ENCODE peak calls at places on chromosomes 5 and 9, in seven cellular contexts. S is HCT116, T is H1, P is K562, E is A549, D is IMR-90, M is HepG2. I is an unnamed sample.
A peak's percentile ranks its signal among the peaks of the same experiment; 100 is the strongest.

GRCh38 chr9:127761491-127761904 is 17.0 kb downstream of the SH2D3C start:
- DNase-seq in E (no peak), M (no peak), T (no peak), D (no peak), S (no peak), P (no peak), I (no peak)

GRCh38 chr5:39217365-39218281 is 1.7 kb downstream of the FYB1 start:
- DNase-seq in P (peak; percentile 87), D (peak; percentile 80), S (peak; percentile 71), E (peak; percentile 76), T (peak; percentile 83), M (peak; percentile 70), I (peak; percentile 36)

GRCh38 chr9:124390812-124391658 is 24.2 kb downstream of the PSMB7 start:
- DNase-seq in D (peak; percentile 67), S (no peak), M (peak; percentile 70), P (peak; percentile 56), T (no peak), E (peak; percentile 71), I (no peak)

GRCh38 chr5:1663186-1663585 is 136.5 kb downstream of the MRPL36 start:
- DNase-seq in M (no peak), T (no peak), P (no peak), E (no peak), S (no peak), D (no peak), I (no peak)

GRCh38 chr5:130541617-130542221 is 623.3 kb downstream of the HINT1 start:
- DNase-seq in T (no peak), P (no peak), D (no peak), S (no peak), M (no peak), E (no peak), I (peak; percentile 9)

GRCh38 chr5:34923694-34924461 is 5.5 kb upstream of the DNAJC21 start:
- DNase-seq in M (no peak), P (peak; percentile 93), T (no peak), E (peak; percentile 72), D (peak; percentile 94), S (peak; percentile 74), I (no peak)

GRCh38 chr5:74261906-74262305 is 378.6 kb downstream of the ENC1 start:
- DNase-seq in P (no peak), M (no peak), D (peak; percentile 20), E (no peak), S (no peak), T (no peak), I (no peak)

GRCh38 chr9:16413509-16414016 is 456.9 kb downstream of the BNC2 start:
- DNase-seq in S (no peak), E (peak; percentile 57), T (no peak), P (no peak), M (peak; percentile 95), D (peak; percentile 98), I (no peak)

GRCh38 chr9:132008184-132008781 is 71.4 kb downstream of the MED27 start:
- DNase-seq in P (no peak), S (peak; percentile 15), M (no peak), D (peak; percentile 70), E (peak; percentile 72), T (no peak), I (no peak)

GRCh38 chr5:88188458-88189132 is 80.0 kb downstream of the TMEM161B start:
- DNase-seq in D (no peak), M (no peak), P (peak; percentile 47), T (no peak), S (peak; percentile 19), E (no peak), I (no peak)

DNA sequence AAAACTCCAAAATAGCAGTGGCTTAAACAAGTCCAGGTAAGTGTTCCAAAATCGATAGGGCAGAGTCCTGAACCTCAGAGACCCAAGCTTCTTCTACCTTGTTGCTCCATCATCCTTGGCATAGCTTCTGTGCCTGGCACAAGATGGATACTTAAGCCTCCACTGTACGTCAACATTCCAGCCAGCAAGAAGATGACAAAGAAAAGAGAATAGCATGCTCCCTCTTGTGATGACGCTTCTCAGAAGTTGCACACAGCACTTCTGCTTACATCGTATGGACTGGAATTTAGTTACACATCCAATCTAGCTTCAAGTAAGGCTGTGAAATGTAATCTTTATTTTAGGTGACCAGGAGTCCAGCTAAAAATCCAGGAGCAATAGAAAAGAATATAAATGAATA is 227.4 kb downstream of the ESM1 start:
- DNase-seq in P (no peak), E (no peak), M (no peak), S (no peak), T (no peak), D (peak; percentile 95), I (no peak)
- TF ChIP-seq CEBPB in P (no peak), E (no peak), M (no peak), S (no peak), T (no peak), D (peak; percentile 85), I (no peak)

DNA sequence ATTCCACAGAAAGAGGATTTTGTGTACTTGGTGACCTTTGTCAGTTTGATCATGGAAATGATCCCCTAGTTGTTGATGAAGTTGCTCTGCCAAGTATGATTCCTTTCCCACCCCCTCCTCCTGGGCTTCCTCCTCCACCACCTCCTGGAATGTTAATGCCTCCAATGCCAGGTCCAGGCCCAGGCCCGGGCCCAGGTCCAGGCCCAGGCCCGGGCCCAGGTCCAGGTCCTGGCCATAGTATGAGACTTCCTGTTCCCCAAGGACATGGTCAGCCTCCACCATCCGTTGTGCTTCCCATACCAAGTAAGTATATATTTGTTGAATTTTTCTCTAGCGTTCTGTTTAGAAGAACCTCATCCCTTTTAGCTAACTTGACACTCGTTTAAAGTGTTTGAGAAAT is 30.0 kb downstream of the RBM27 start:
- DNase-seq in E (no peak), D (no peak), M (no peak), P (no peak), T (no peak), S (no peak), I (no peak)
- TF ChIP-seq CEBPB in E (no peak), D (no peak), M (no peak), P (no peak), T (no peak), S (no peak), I (no peak)

DNA sequence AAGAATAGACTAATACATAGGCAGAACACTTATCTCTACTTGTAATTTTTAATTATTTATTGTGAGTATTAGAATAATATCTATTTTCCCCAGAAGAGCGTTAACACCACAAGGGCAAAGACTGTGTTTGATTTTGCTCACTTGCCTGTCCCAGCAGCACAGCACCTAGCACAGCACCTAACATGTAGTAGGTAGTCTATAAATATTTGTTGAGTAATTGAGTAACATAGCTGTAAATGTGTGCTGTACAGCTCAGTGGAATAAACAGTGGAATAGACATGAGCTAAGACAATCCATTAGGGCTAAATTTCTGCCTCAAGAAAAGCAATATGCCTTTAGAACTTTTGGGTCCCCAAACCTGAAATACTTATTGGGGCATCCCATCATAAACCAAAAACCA is 49.3 kb upstream of the VCAN start:
- DNase-seq in M (no peak), T (no peak), P (no peak), S (no peak), D (no peak), E (no peak), I (no peak)
- TF ChIP-seq CEBPB in M (no peak), T (no peak), P (no peak), S (no peak), D (no peak), E (no peak), I (no peak)

GRCh38 chr5:123947797-123948196 is 435.8 kb downstream of the CSNK1G3 start:
- DNase-seq in D (no peak), T (no peak), E (no peak), M (no peak), P (no peak), S (no peak), I (no peak)

GRCh38 chr5:123951204-123951977 is 439.4 kb downstream of the CSNK1G3 start:
- DNase-seq in S (peak; percentile 39), D (peak; percentile 96), E (no peak), M (no peak), P (no peak), T (no peak), I (no peak)

GRCh38 chr5:123949043-123949804 is 437.2 kb downstream of the CSNK1G3 start:
- DNase-seq in D (no peak), P (no peak), E (no peak), M (no peak), S (no peak), T (no peak), I (no peak)

GRCh38 chr5:123949807-123950206 is 437.8 kb downstream of the CSNK1G3 start:
- DNase-seq in T (no peak), D (no peak), E (no peak), S (no peak), M (no peak), P (no peak), I (no peak)

GRCh38 chr5:123950701-123951100 is 438.7 kb downstream of the CSNK1G3 start:
- DNase-seq in D (peak; percentile 5), E (no peak), M (no peak), P (no peak), S (no peak), T (no peak), I (no peak)
- TF ChIP-seq CEBPB in D (no peak), E (no peak), M (no peak), P (no peak), S (no peak), T (no peak), I (no peak)

DNA sequence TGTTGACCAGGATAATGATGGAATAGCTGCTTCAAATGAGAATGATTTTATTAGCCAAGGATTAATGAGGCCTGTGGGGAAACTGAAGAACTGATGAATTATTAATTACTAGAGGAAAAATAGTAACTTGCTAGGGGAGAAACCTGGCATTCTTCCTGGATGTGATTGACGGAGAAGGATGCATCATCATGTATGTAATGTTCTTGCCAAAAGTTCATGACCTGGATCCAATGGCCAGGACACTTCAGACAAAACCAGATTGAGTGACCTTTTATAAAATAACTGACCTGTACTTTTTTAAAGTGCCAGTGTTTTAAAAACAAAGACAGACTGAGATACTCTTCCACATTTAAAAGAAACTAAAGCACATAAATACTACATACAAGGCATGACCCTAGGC is 23.7 kb downstream of the KIAA1191 start:
- DNase-seq in D (no peak), E (no peak), M (no peak), T (no peak), S (no peak), P (no peak), I (no peak)
- TF ChIP-seq CEBPB in D (no peak), E (no peak), M (no peak), T (no peak), S (no peak), P (no peak), I (no peak)